ENCODE peak calls at places on chromosomes 3 and 15, in eight cellular contexts. M is fibroblast of gingiva; E is stimulated activated CD8-positive, alpha-beta memory T cell treated with anti-CD3 and anti-CD28 coated beads, Interleukin-7, amount 100 ng/mL, for 48 hours; A is heart right ventricle; W is activated T-cell treated with anti-CD3 and anti-CD28 coated beads for 48 hours; C is SW480; D is GM12891; T is NCI-H1436. P is an unnamed sample.

GRCh38 chr3:197029511-197030167 is at the start of gene MELTF:
- DNase-seq in M (peak), E (peak), A (no peak), W (peak), C (peak), D (peak), T (peak), P (peak)

GRCh38 chr3:189099031-189099471 is 72.7 kb upstream of the TPRG1 start:
- DNase-seq in M (peak), E (no peak), A (peak), W (no peak), C (no peak), D (no peak), T (no peak), P (no peak)

GRCh38 chr3:156761713-156762575 is 64.2 kb upstream of the LEKR1 start:
- DNase-seq in M (peak), E (no peak), A (no peak), W (no peak), C (no peak), D (no peak), T (no peak), P (no peak)

GRCh38 chr3:24185738-24186384 is 240.8 kb downstream of the NR1D2 start:
- DNase-seq in M (peak), E (no peak), A (peak), W (peak), C (peak), D (peak), T (peak), P (peak)

GRCh38 chr3:98986073-98986472 is 84.6 kb upstream of the DCBLD2 start:
- DNase-seq in M (peak), E (no peak), A (peak), W (no peak), C (peak), D (no peak), T (no peak), P (peak)

GRCh38 chr3:168847293-168847883 is 751.7 kb upstream of the GOLIM4 start:
- DNase-seq in M (peak), E (no peak), A (peak), W (no peak), C (peak), D (no peak), T (peak), P (no peak)

GRCh38 chr15:74409225-74409624 is 24.5 kb downstream of the SEMA7A start:
- DNase-seq in M (no peak), E (no peak), A (no peak), W (no peak), C (no peak), D (no peak), T (no peak), P (no peak)

GRCh38 chr15:69855601-69856000 is 242.1 kb downstream of the TLE3 start:
- DNase-seq in M (no peak), E (no peak), A (no peak), W (no peak), C (peak), D (no peak), T (peak), P (peak)

GRCh38 chr15:63371297-63371918 is 10.2 kb downstream of the CA12 start:
- DNase-seq in M (peak), E (no peak), A (no peak), W (no peak), C (no peak), D (no peak), T (no peak), P (peak)

GRCh38 chr3:61855211-61855610 is 293.8 kb downstream of the PTPRG start:
- DNase-seq in M (peak), E (no peak), A (no peak), W (no peak), C (no peak), D (no peak), T (no peak), P (no peak)

GRCh38 chr3:195907730-195908438 is 467 bp downstream of the TNK2 start:
- DNase-seq in M (no peak), E (peak), A (peak), W (peak), C (peak), D (no peak), T (peak), P (no peak)

GRCh38 chr3:66480666-66481065 is 20.2 kb downstream of the LRIG1 start:
- DNase-seq in M (no peak), E (no peak), A (no peak), W (no peak), C (no peak), D (no peak), T (no peak), P (no peak)

GRCh38 chr3:46423588-46423987 is 16.5 kb downstream of the CCRL2 start:
- DNase-seq in M (no peak), E (no peak), A (no peak), W (no peak), C (peak), D (no peak), T (peak), P (no peak)

GRCh38 chr3:8458711-8459110 is 42.9 kb upstream of the LMCD1 start:
- DNase-seq in M (peak), E (no peak), A (no peak), W (no peak), C (no peak), D (no peak), T (no peak), P (peak)

GRCh38 chr3:105347625-105348302 is 18.9 kb upstream of the ALCAM start:
- DNase-seq in M (no peak), E (no peak), A (no peak), W (no peak), C (no peak), D (no peak), T (no peak), P (no peak)

GRCh38 chr3:125519678-125520562 is at the start of gene SNX4:
- DNase-seq in M (peak), E (peak), A (peak), W (peak), C (peak), D (peak), T (peak), P (peak)

GRCh38 chr3:11002456-11002855 is 9.9 kb downstream of the SLC6A1 start:
- DNase-seq in M (no peak), E (no peak), A (no peak), W (no peak), C (no peak), D (no peak), T (no peak), P (no peak)

GRCh38 chr3:101279765-101280385 is 40.5 kb downstream of the IMPG2 start:
- DNase-seq in M (no peak), E (no peak), A (no peak), W (no peak), C (no peak), D (no peak), T (no peak), P (no peak)

GRCh38 chr15:58423858-58424608 is 7.8 kb upstream of the LIPC start:
- DNase-seq in M (peak), E (no peak), A (no peak), W (no peak), C (no peak), D (no peak), T (no peak), P (no peak)

GRCh38 chr3:162224736-162225135 is 728.1 kb downstream of the OTOL1 start:
- DNase-seq in M (no peak), E (no peak), A (no peak), W (no peak), C (no peak), D (no peak), T (no peak), P (peak)

GRCh38 chr15:63364293-63365003 is 17.2 kb downstream of the CA12 start:
- DNase-seq in M (peak), E (no peak), A (no peak), W (no peak), C (no peak), D (no peak), T (no peak), P (no peak)

GRCh38 chr3:29283739-29284138 is 2.9 kb downstream of the RBMS3 start:
- DNase-seq in M (no peak), E (no peak), A (no peak), W (no peak), C (no peak), D (no peak), T (no peak), P (no peak)